ENCODE peak calls at places on chromosomes 4 and X, in seven cellular contexts. T is neuronal stem cell, V is mesenchymal stem cell, U is mesendoderm, S is H1, L is H9, P is trophoblast cell. O is an unnamed sample.

GRCh38 chr4:81069706-81070331 is 39.3 kb downstream of the BMP3 start:
- DNase-seq in T (peak), V (peak), U (peak), S (peak), L (peak), P (peak), O (peak)

GRCh38 chr4:103720661-103721060 is 876 bp upstream of the TACR3 start:
- DNase-seq in T (no peak), V (no peak), U (no peak), S (no peak), L (no peak), P (peak), O (no peak)

GRCh38 chr4:181018472-181018871 is 1224.7 kb upstream of the TENM3 start:
- DNase-seq in T (no peak), V (no peak), U (no peak), S (no peak), L (no peak), P (no peak), O (no peak)

GRCh38 chrX:96182366-96182765 is 502.3 kb upstream of the DIAPH2 start:
- DNase-seq in T (no peak), V (peak), U (peak), S (no peak), L (peak), P (peak), O (peak)

GRCh38 chr4:107930821-107931774 is at the start of gene CYP2U1:
- DNase-seq in T (peak), V (peak), U (peak), S (peak), L (peak), P (peak), O (peak)

GRCh38 chrX:64204701-64205440 is 637 bp downstream of the AMER1 start:
- DNase-seq in T (no peak), V (peak), U (peak), S (no peak), L (peak), P (peak), O (peak)

GRCh38 chr4:127730142-127730913 is at the start of gene SLC25A31:
- DNase-seq in T (no peak), V (no peak), U (no peak), S (no peak), L (peak), P (no peak), O (no peak)

GRCh38 chr4:53916431-53916889 is 147.9 kb downstream of the CHIC2 start:
- DNase-seq in T (no peak), V (no peak), U (no peak), S (no peak), L (no peak), P (peak), O (peak)

GRCh38 chrX:5957506-5957905 is 271.2 kb downstream of the NLGN4X start:
- DNase-seq in T (no peak), V (peak), U (no peak), S (no peak), L (no peak), P (peak), O (no peak)

GRCh38 chr4:67327245-67327860 is 217.9 kb downstream of the CENPC start:
- DNase-seq in T (peak), V (peak), U (peak), S (peak), L (peak), P (peak), O (peak)

GRCh38 chrX:118356154-118356701 is 10.3 kb downstream of the WDR44 start:
- DNase-seq in T (no peak), V (no peak), U (no peak), S (no peak), L (no peak), P (no peak), O (no peak)

GRCh38 chrX:38304010-38304409 is 23.3 kb downstream of the RPGR start:
- DNase-seq in T (no peak), V (peak), U (peak), S (no peak), L (no peak), P (peak), O (peak)

GRCh38 chrX:153400146-153401132 is 711 bp downstream of the PNMA6E start:
- DNase-seq in T (peak), V (peak), U (peak), S (peak), L (peak), P (peak), O (no peak)

GRCh38 chr4:42483426-42484379 is 86.4 kb downstream of the SHISA3 start:
- DNase-seq in T (no peak), V (no peak), U (no peak), S (no peak), L (no peak), P (no peak), O (peak)

GRCh38 chr4:7960790-7961655 is 21.4 kb upstream of the AFAP1 start:
- DNase-seq in T (no peak), V (peak), U (no peak), S (no peak), L (no peak), P (peak), O (peak)

GRCh38 chr4:24745172-24745895 is 50.0 kb upstream of the SOD3 start:
- DNase-seq in T (no peak), V (no peak), U (no peak), S (no peak), L (no peak), P (peak), O (no peak)

GRCh38 chr4:154415313-154415712 is 76.3 kb downstream of the DCHS2 start:
- DNase-seq in T (no peak), V (no peak), U (peak), S (no peak), L (no peak), P (no peak), O (no peak)

GRCh38 chr4:48025005-48025404 is 8.4 kb downstream of the NIPAL1 start:
- DNase-seq in T (no peak), V (peak), U (no peak), S (no peak), L (no peak), P (peak), O (peak)

GRCh38 chr4:81698536-81698935 is 226.8 kb upstream of the RASGEF1B start:
- DNase-seq in T (peak), V (no peak), U (peak), S (no peak), L (no peak), P (no peak), O (no peak)

GRCh38 chrX:109848451-109849050 is 115.5 kb upstream of the ACSL4 start:
- DNase-seq in T (peak), V (no peak), U (peak), S (no peak), L (peak), P (no peak), O (no peak)

GRCh38 chr4:152961041-152961751 is 25.1 kb downstream of the FHDC1 start:
- DNase-seq in T (no peak), V (no peak), U (no peak), S (no peak), L (no peak), P (peak), O (no peak)

GRCh38 chrX:8586953-8587352 is 122.3 kb downstream of the VCX3B start:
- DNase-seq in T (no peak), V (no peak), U (no peak), S (no peak), L (no peak), P (no peak), O (no peak)

GRCh38 chr4:168634276-168634802 is 137.5 kb downstream of the PALLD start:
- DNase-seq in T (peak), V (peak), U (peak), S (no peak), L (no peak), P (peak), O (peak)

GRCh38 chrX:48487362-48487785 is 11.4 kb downstream of the FTSJ1 start:
- DNase-seq in T (no peak), V (peak), U (no peak), S (no peak), L (no peak), P (peak), O (peak)

GRCh38 chrX:9788908-9789307 is 2.7 kb downstream of the SHROOM2 start:
- DNase-seq in T (no peak), V (peak), U (no peak), S (no peak), L (no peak), P (no peak), O (peak)

GRCh38 chr4:47413515-47413914 is 50.0 kb downstream of the COMMD8 start:
- DNase-seq in T (no peak), V (no peak), U (no peak), S (no peak), L (no peak), P (no peak), O (no peak)

GRCh38 chr4:99723555-99724450 is 66.2 kb upstream of the C4orf54 start:
- DNase-seq in T (no peak), V (peak), U (peak), S (no peak), L (peak), P (peak), O (peak)

GRCh38 chrX:149829751-149830191 is 48.0 kb downstream of the MAGEA9 start:
- DNase-seq in T (peak), V (peak), U (peak), S (no peak), L (no peak), P (no peak), O (peak)

GRCh38 chrX:72307646-72308051 is 1.9 kb upstream of the CITED1 start:
- DNase-seq in T (no peak), V (no peak), U (peak), S (no peak), L (no peak), P (no peak), O (no peak)

GRCh38 chr4:77358315-77358928 is 201.4 kb downstream of the CCNG2 start:
- DNase-seq in T (peak), V (peak), U (peak), S (no peak), L (peak), P (peak), O (peak)

GRCh38 chr4:39469429-39470077 is 10.7 kb downstream of the LIAS start:
- DNase-seq in T (peak), V (peak), U (peak), S (no peak), L (peak), P (peak), O (peak)

GRCh38 chr4:6658635-6659075 is 18.2 kb downstream of the MRFAP1 start:
- DNase-seq in T (no peak), V (peak), U (no peak), S (no peak), L (peak), P (no peak), O (peak)

GRCh38 chr4:183362916-183363542 is 40.8 kb upstream of the CLDN24 start:
- DNase-seq in T (no peak), V (peak), U (peak), S (no peak), L (no peak), P (no peak), O (peak)

GRCh38 chr4:146709956-146710355 is 71.3 kb downstream of the POU4F2 start:
- DNase-seq in T (no peak), V (no peak), U (no peak), S (no peak), L (no peak), P (peak), O (no peak)
- H3K18ac ChIP-seq in T (no peak), V (no peak), U (no peak), S (no peak), L (no peak), P (no peak), O (no peak)

DNA sequence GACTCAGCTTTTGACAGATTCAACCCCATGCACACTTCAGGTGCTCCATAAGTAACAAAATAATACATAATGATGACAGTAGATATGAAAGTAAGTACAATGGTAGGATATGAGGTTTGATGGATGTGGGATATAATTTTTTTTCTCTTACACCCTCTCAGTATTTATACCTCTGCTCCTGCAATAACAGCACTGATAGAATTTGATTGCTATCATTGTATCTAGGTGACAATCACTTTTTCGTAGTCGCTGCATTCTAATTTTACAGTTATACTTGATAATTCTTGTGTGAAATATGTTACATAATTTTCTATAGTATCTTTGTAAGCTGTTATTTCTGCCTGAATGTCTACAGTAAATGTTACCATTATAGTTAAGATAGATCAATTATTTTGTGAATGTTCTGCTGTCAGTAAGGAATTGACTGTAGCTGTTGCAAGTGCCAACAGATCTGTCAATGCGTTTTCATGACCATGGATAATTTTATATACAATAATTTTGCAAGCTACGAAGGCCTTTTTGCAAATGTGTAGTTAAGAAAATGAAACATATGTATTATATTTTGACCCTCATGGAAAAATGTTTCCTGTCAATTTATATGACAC is 128.9 kb downstream of the BANK1 start:
- DNase-seq in T (no peak), V (no peak), U (no peak), S (no peak), L (no peak), P (no peak), O (no peak)
- H3K18ac ChIP-seq in T (no peak), V (no peak), U (no peak), S (no peak), L (no peak), P (no peak), O (no peak)

GRCh38 chr4:17576932-17577659 is at the start of gene LAP3:
- DNase-seq in T (peak), V (peak), U (peak), S (peak), L (peak), P (peak), O (peak)
- H3K18ac ChIP-seq in T (peak), V (peak), U (no peak), S (peak), L (peak), P (peak), O (no peak)

DNA sequence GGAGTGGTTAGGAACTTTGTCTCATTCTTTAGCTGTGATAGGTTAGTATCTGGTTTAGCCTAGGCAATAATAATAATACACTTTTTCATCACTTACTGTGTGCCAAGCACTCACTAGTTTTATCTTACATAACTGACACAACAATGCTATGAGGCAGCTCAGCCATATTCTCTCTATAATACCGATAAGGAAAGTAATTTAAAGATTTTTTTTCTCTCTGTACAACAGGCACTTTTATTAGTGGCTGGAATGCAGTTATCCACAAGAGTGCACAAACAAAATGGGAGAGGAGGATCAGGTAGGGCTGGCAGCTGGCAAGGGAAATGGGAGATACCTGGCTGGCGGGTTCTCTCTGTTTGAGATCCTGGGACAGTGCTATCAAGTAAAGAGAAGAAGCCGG is 7.6 kb downstream of the RELL1 start:
- DNase-seq in T (no peak), V (no peak), U (no peak), S (no peak), L (no peak), P (peak), O (no peak)
- H3K18ac ChIP-seq in T (no peak), V (no peak), U (no peak), S (no peak), L (no peak), P (no peak), O (no peak)